ENCODE peak calls at places on chromosome 18, in eight cellular contexts. D, L, W, Z, N, U, V and E are unnamed samples.

GRCh38 chr18:49677081-49677480 is 115.2 kb downstream of the LIPG start:
- DNase-seq in U (peak; percentile 50), N (no peak), V (no peak), D (no peak), Z (no peak), W (no peak), L (no peak), E (no peak)

GRCh38 chr18:811192-812122 is 585 bp downstream of the YES1 start:
- DNase-seq in D (peak; percentile 74), Z (no peak), N (peak; percentile 86), L (peak; percentile 84), U (peak; percentile 29), V (no peak), W (peak; percentile 53), E (peak; percentile 81)

GRCh38 chr18:45357681-45358470 is 257.4 kb upstream of the SLC14A2 start:
- DNase-seq in L (no peak), N (no peak), W (no peak), D (no peak), U (peak; percentile 75), V (no peak), Z (no peak), E (no peak)

GRCh38 chr18:51857989-51858388 is 482.0 kb upstream of the DCC start:
- DNase-seq in Z (no peak), L (no peak), D (no peak), W (no peak), N (no peak), V (peak; percentile 35), U (no peak), E (no peak)

GRCh38 chr18:598053-598665 is 1.4 kb downstream of the CLUL1 start:
- DNase-seq in D (no peak), V (no peak), L (no peak), N (no peak), Z (no peak), W (peak; percentile 14), U (no peak), E (no peak)

GRCh38 chr18:26549486-26550435 is 1.4 kb upstream of the KCTD1 start:
- DNase-seq in Z (peak; percentile 70), V (no peak), N (peak; percentile 84), L (peak; percentile 90), W (peak; percentile 81), D (peak; percentile 75), U (peak; percentile 68), E (peak; percentile 88)

GRCh38 chr18:48455555-48456478 is 46.6 kb upstream of the ZBTB7C start:
- DNase-seq in N (no peak), V (peak; percentile 98), D (no peak), Z (no peak), U (peak; percentile 87), W (peak; percentile 73), L (no peak), E (no peak)

GRCh38 chr18:59311631-59312030 is 6.8 kb downstream of the CPLX4 start:
- DNase-seq in L (no peak), N (no peak), D (no peak), Z (no peak), W (peak; percentile 75), U (peak; percentile 45), V (no peak), E (no peak)

GRCh38 chr18:50862401-50862800 is 16.5 kb upstream of the ME2 start:
- DNase-seq in L (no peak), U (no peak), Z (no peak), V (no peak), N (no peak), W (no peak), D (no peak), E (no peak)

GRCh38 chr18:12455511-12455910 is 47.8 kb downstream of the PRELID3A start:
- DNase-seq in V (no peak), U (peak; percentile 13), D (no peak), Z (no peak), W (no peak), L (no peak), N (no peak), E (no peak)

GRCh38 chr18:48858676-48859075 is 92.1 kb downstream of the SMAD7 start:
- DNase-seq in D (no peak), Z (no peak), V (no peak), W (no peak), N (no peak), U (peak; percentile 8), L (peak; percentile 34), E (no peak)

GRCh38 chr18:73669299-73669698 is 478.3 kb downstream of the FBXO15 start:
- DNase-seq in L (no peak), N (no peak), D (no peak), U (peak; percentile 61), Z (no peak), W (no peak), V (no peak), E (no peak)

GRCh38 chr18:32093523-32093922 is 1.8 kb downstream of the RNF138 start:
- DNase-seq in U (peak; percentile 12), Z (no peak), V (no peak), W (peak; percentile 30), L (no peak), N (no peak), D (no peak), E (no peak)

GRCh38 chr18:57784034-57784815 is 18.9 kb downstream of the ATP8B1 start:
- DNase-seq in W (peak; percentile 89), N (no peak), D (no peak), U (peak; percentile 82), V (peak; percentile 44), L (no peak), Z (no peak), E (no peak)

GRCh38 chr18:58276640-58277456 is 232.8 kb downstream of the NEDD4L start:
- DNase-seq in W (no peak), V (no peak), L (no peak), D (no peak), N (no peak), U (no peak), Z (no peak), E (no peak)

GRCh38 chr18:48460929-48461583 is 51.9 kb upstream of the ZBTB7C start:
- DNase-seq in N (no peak), Z (no peak), U (peak; percentile 39), D (no peak), W (peak; percentile 18), V (no peak), L (no peak), E (no peak)

GRCh38 chr18:78682716-78683115 is 296.9 kb upstream of the SALL3 start:
- DNase-seq in D (no peak), Z (no peak), V (no peak), W (no peak), L (no peak), N (no peak), U (no peak), E (peak; percentile 58)

GRCh38 chr18:55322176-55322735 is 265.7 kb downstream of the TCF4 start:
- DNase-seq in D (peak; percentile 76), V (peak; percentile 43), N (peak; percentile 78), U (peak; percentile 98), Z (peak; percentile 96), W (peak; percentile 94), L (peak; percentile 91), E (peak; percentile 96)

GRCh38 chr18:731185-731584 is 18.8 kb upstream of the ENOSF1 start:
- DNase-seq in W (no peak), U (peak; percentile 24), L (no peak), N (no peak), V (no peak), Z (no peak), D (no peak), E (no peak)

GRCh38 chr18:34913837-34914755 is 127.1 kb upstream of the MAPRE2 start:
- DNase-seq in Z (no peak), N (no peak), W (peak; percentile 64), V (no peak), D (no peak), U (no peak), L (no peak), E (no peak)

GRCh38 chr18:50649821-50650220 is 89.9 kb downstream of the MAPK4 start:
- DNase-seq in Z (no peak), N (peak; percentile 75), W (no peak), L (peak; percentile 89), U (peak; percentile 55), V (no peak), D (no peak), E (peak; percentile 92)

GRCh38 chr18:29383311-29384273 is 1206.7 kb upstream of the CDH2 start:
- DNase-seq in Z (no peak), V (no peak), L (no peak), N (no peak), D (no peak), W (peak; percentile 28), U (peak; percentile 37), E (no peak)